ENCODE peak calls at places on chromosomes 6 and 20, in nine cellular contexts. One of them, this sample, is unnamed.

GRCh38 chr6:15062311-15063252 is 183.3 kb upstream of the JARID2 start:
- DNase-seq in activated naive CD4-positive, alpha-beta T cell: no peak
- DNase-seq in NCI-H2081 treated with DMSO at 0.1 percent for 48 hours: no peak
- DNase-seq in GM20000: no peak
- DNase-seq in progenitor cell of endocrine pancreas: no peak
- DNase-seq in keratinocyte: peak
- DNase-seq in activated T-cell treated with anti-CD3 and anti-CD28 coated beads, Interleukin-2, amount 50 U/mL, for 1 hour: no peak
- DNase-seq in left kidney: no peak
- DNase-seq in posterior cingulate gyrus: no peak
- DNase-seq in this sample: no peak

GRCh38 chr6:137291441-137291840 is 72.3 kb upstream of the IFNGR1 start:
- DNase-seq in NCI-H2081 treated with DMSO at 0.1 percent for 48 hours: no peak
- DNase-seq in progenitor cell of endocrine pancreas: no peak
- DNase-seq in activated naive CD4-positive, alpha-beta T cell: no peak
- DNase-seq in left kidney: no peak
- DNase-seq in GM20000: no peak
- DNase-seq in keratinocyte: no peak
- DNase-seq in posterior cingulate gyrus: peak
- DNase-seq in activated T-cell treated with anti-CD3 and anti-CD28 coated beads, Interleukin-2, amount 50 U/mL, for 1 hour: no peak
- DNase-seq in this sample: peak

GRCh38 chr20:13554706-13555105 is 84.0 kb downstream of the TASP1 start:
- DNase-seq in NCI-H2081 treated with DMSO at 0.1 percent for 48 hours: no peak
- DNase-seq in GM20000: no peak
- DNase-seq in activated naive CD4-positive, alpha-beta T cell: no peak
- DNase-seq in activated T-cell treated with anti-CD3 and anti-CD28 coated beads, Interleukin-2, amount 50 U/mL, for 1 hour: no peak
- DNase-seq in progenitor cell of endocrine pancreas: no peak
- DNase-seq in keratinocyte: no peak
- DNase-seq in left kidney: no peak
- DNase-seq in posterior cingulate gyrus: no peak
- DNase-seq in this sample: no peak

GRCh38 chr20:38961530-38962043 is 557 bp upstream of the DHX35 start:
- DNase-seq in keratinocyte: no peak
- DNase-seq in posterior cingulate gyrus: no peak
- DNase-seq in NCI-H2081 treated with DMSO at 0.1 percent for 48 hours: no peak
- DNase-seq in activated T-cell treated with anti-CD3 and anti-CD28 coated beads, Interleukin-2, amount 50 U/mL, for 1 hour: no peak
- DNase-seq in GM20000: no peak
- DNase-seq in left kidney: peak
- DNase-seq in progenitor cell of endocrine pancreas: no peak
- DNase-seq in activated naive CD4-positive, alpha-beta T cell: no peak
- DNase-seq in this sample: peak

GRCh38 chr6:111884068-111884467 is 10.8 kb upstream of the FYN start:
- DNase-seq in NCI-H2081 treated with DMSO at 0.1 percent for 48 hours: no peak
- DNase-seq in activated naive CD4-positive, alpha-beta T cell: no peak
- DNase-seq in activated T-cell treated with anti-CD3 and anti-CD28 coated beads, Interleukin-2, amount 50 U/mL, for 1 hour: no peak
- DNase-seq in posterior cingulate gyrus: no peak
- DNase-seq in progenitor cell of endocrine pancreas: no peak
- DNase-seq in left kidney: no peak
- DNase-seq in GM20000: no peak
- DNase-seq in keratinocyte: no peak
- DNase-seq in this sample: no peak

GRCh38 chr6:70257874-70258273 is 45.0 kb downstream of the COL9A1 start:
- DNase-seq in keratinocyte: no peak
- DNase-seq in NCI-H2081 treated with DMSO at 0.1 percent for 48 hours: no peak
- DNase-seq in progenitor cell of endocrine pancreas: no peak
- DNase-seq in activated T-cell treated with anti-CD3 and anti-CD28 coated beads, Interleukin-2, amount 50 U/mL, for 1 hour: no peak
- DNase-seq in GM20000: no peak
- DNase-seq in left kidney: no peak
- DNase-seq in activated naive CD4-positive, alpha-beta T cell: no peak
- DNase-seq in posterior cingulate gyrus: no peak
- DNase-seq in this sample: no peak

GRCh38 chr6:139378882-139379341 is 4.5 kb upstream of the CITED2 start:
- DNase-seq in keratinocyte: no peak
- DNase-seq in left kidney: no peak
- DNase-seq in activated naive CD4-positive, alpha-beta T cell: no peak
- DNase-seq in posterior cingulate gyrus: no peak
- DNase-seq in progenitor cell of endocrine pancreas: no peak
- DNase-seq in NCI-H2081 treated with DMSO at 0.1 percent for 48 hours: no peak
- DNase-seq in activated T-cell treated with anti-CD3 and anti-CD28 coated beads, Interleukin-2, amount 50 U/mL, for 1 hour: no peak
- DNase-seq in GM20000: no peak
- DNase-seq in this sample: no peak

GRCh38 chr6:24191346-24191745 is 65.3 kb downstream of the NRSN1 start:
- DNase-seq in activated naive CD4-positive, alpha-beta T cell: no peak
- DNase-seq in NCI-H2081 treated with DMSO at 0.1 percent for 48 hours: no peak
- DNase-seq in posterior cingulate gyrus: no peak
- DNase-seq in left kidney: no peak
- DNase-seq in keratinocyte: no peak
- DNase-seq in progenitor cell of endocrine pancreas: no peak
- DNase-seq in activated T-cell treated with anti-CD3 and anti-CD28 coated beads, Interleukin-2, amount 50 U/mL, for 1 hour: no peak
- DNase-seq in GM20000: no peak
- DNase-seq in this sample: no peak